ENCODE peak calls at places on chromosome 9, in six cellular contexts. A is GM23248, L is OCI-LY7, Y is GM12878, R is fibroblast of lung, P is mesendoderm. O is an unnamed sample.

GRCh38 chr9:36140086-36141084 is 3.9 kb downstream of the GLIPR2 start:
- DNase-seq in A (no peak), Y (no peak), P (no peak), L (no peak), R (no peak), O (no peak)

GRCh38 chr9:129620669-129621295 is at the start of gene C9orf50:
- DNase-seq in P (no peak), A (peak; percentile 59), L (no peak), R (no peak), Y (no peak), O (no peak)

GRCh38 chr9:98285446-98285845 is 30.0 kb upstream of the TBC1D2 start:
- DNase-seq in A (no peak), R (no peak), L (no peak), Y (no peak), P (no peak), O (no peak)

GRCh38 chr9:127612993-127613954 is 1.2 kb downstream of the STXBP1 start:
- DNase-seq in Y (no peak), R (peak; percentile 57), A (peak; percentile 87), P (peak; percentile 66), L (no peak), O (peak; percentile 74)

GRCh38 chr9:35656340-35656739 is 1.5 kb downstream of the RMRP start:
- DNase-seq in P (no peak), A (no peak), L (no peak), Y (no peak), R (no peak), O (no peak)

GRCh38 chr9:6055213-6055612 is 39.8 kb upstream of the RANBP6 start:
- DNase-seq in Y (peak; percentile 58), L (peak; percentile 77), A (peak; percentile 91), R (peak; percentile 92), P (peak; percentile 93), O (peak; percentile 81)

GRCh38 chr9:89022071-89022721 is 30.9 kb downstream of the S1PR3 start:
- DNase-seq in R (peak; percentile 59), P (peak; percentile 68), L (no peak), Y (no peak), A (peak; percentile 33), O (peak; percentile 95)

GRCh38 chr9:96045811-96046210 is 170.3 kb downstream of the ERCC6L2 start:
- DNase-seq in Y (no peak), R (no peak), L (no peak), A (no peak), P (no peak), O (no peak)

GRCh38 chr9:4530375-4530774 is 40.1 kb downstream of the SLC1A1 start:
- DNase-seq in P (no peak), Y (peak; percentile 57), A (peak; percentile 70), L (no peak), R (no peak), O (peak; percentile 95)

GRCh38 chr9:88258012-88258411 is 119.7 kb upstream of the SPATA31C2 start:
- DNase-seq in P (no peak), A (peak; percentile 66), L (no peak), Y (no peak), R (peak; percentile 66), O (no peak)

GRCh38 chr9:104494808-104495207 is 9.3 kb upstream of the OR13F1 start:
- DNase-seq in P (peak; percentile 42), L (peak; percentile 22), Y (no peak), A (peak; percentile 15), R (no peak), O (no peak)

GRCh38 chr9:114538241-114538640 is 33.0 kb upstream of the WHRN start:
- DNase-seq in Y (peak; percentile 7), P (peak; percentile 84), R (no peak), A (no peak), L (peak; percentile 84), O (peak; percentile 54)

GRCh38 chr9:89564257-89564878 is 40.4 kb upstream of the GADD45G start:
- DNase-seq in R (no peak), P (peak; percentile 88), L (peak; percentile 62), A (no peak), Y (no peak), O (no peak)

GRCh38 chr9:77433675-77434445 is 214.3 kb downstream of the GNA14 start:
- DNase-seq in P (peak; percentile 78), R (peak; percentile 80), A (peak; percentile 87), L (peak; percentile 42), Y (no peak), O (peak; percentile 51)

GRCh38 chr9:69760278-69760610 is 433 bp upstream of the PTAR1 start:
- DNase-seq in A (no peak), Y (no peak), P (no peak), L (no peak), R (no peak), O (no peak)

GRCh38 chr9:98056403-98057094 is at the start of gene NANS:
- DNase-seq in R (peak; percentile 88), A (peak; percentile 98), L (peak; percentile 94), P (peak; percentile 97), Y (no peak), O (peak; percentile 96)

GRCh38 chr9:18405240-18405639 is 68.7 kb upstream of the ADAMTSL1 start:
- DNase-seq in Y (no peak), R (no peak), A (peak; percentile 77), P (no peak), L (no peak), O (no peak)

GRCh38 chr9:34652608-34653007 is 623 bp downstream of the IL11RA start:
- DNase-seq in P (no peak), A (peak; percentile 45), R (no peak), L (no peak), Y (no peak), O (no peak)

DNA sequence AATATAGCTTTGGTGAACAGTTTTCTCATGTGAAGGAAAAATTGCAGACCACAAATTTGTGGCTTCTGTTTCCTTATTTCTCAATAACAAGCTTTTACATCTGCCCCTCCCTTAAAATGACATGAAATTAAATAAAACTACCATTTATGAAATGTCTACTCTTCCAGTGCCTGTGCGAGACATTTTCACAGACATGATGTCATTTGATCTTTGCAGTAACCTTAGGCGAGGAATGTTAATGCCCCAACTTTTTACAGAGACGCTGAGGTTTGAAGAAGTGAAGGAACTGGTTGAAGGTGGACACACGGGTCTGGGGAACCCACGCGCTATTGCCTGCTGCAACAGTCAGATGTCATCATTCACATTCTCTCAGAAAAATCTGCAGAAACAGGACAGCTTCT is 61.5 kb downstream of the OSTF1 start:
- DNase-seq in R (no peak), L (no peak), P (no peak), Y (no peak), A (no peak), O (no peak)
- H3K4me2 ChIP-seq in R (no peak overlapping the region), L (no peak overlapping the region), P (no peak overlapping the region), Y (no peak overlapping the region), A (no peak overlapping the region), O (no peak overlapping the region)

GRCh38 chr9:20032413-20033006 is 243.7 kb upstream of the SLC24A2 start:
- DNase-seq in R (no peak), A (no peak), Y (no peak), L (no peak), P (no peak), O (no peak)
- H3K27ac ChIP-seq in R (no peak overlapping the region), A (no peak overlapping the region), Y (no peak overlapping the region), L (no peak overlapping the region), P (no peak overlapping the region), O (no peak overlapping the region)

DNA sequence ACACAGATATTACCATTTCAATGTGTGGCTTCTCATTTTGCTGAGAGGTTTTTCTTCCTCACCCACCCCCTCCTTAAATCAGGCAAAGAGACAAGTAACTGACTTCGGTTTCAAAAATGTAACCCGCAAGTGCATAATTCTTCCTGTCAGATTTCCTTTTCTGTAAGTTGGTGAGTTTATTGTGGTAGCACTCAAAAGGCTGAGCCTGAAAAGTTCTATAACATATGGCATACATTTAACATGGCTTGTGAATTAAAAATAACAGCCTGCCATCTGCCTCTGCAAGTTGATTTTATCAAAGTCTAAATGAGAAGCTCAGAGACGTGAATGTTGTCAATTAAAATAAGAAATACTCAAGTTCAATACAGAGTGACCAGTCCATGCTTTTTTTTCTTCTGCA is 163.5 kb upstream of the RORB start:
- DNase-seq in R (no peak), A (no peak), P (no peak), L (no peak), Y (no peak), O (no peak)
- H3K4me2 ChIP-seq in R (no peak overlapping the region), A (no peak overlapping the region), P (no peak overlapping the region), L (no peak overlapping the region), Y (no peak overlapping the region), O (no peak overlapping the region)

GRCh38 chr9:131690950-131691573 is 48.8 kb downstream of the RAPGEF1 start:
- DNase-seq in A (no peak), P (no peak), L (no peak), R (no peak), Y (no peak), O (no peak)
- H3K27ac ChIP-seq in A (no peak overlapping the region), P (no peak overlapping the region), L (peak overlapping the region; percentile 37), R (no peak overlapping the region), Y (no peak overlapping the region), O (no peak overlapping the region)

GRCh38 chr9:22088372-22089063 is 79.4 kb upstream of the CDKN2B start:
- DNase-seq in L (no peak), Y (no peak), R (no peak), A (no peak), P (no peak), O (peak; percentile 47)

GRCh38 chr9:22079873-22080341 is 70.8 kb upstream of the CDKN2B start:
- DNase-seq in P (no peak), R (peak; percentile 73), A (peak; percentile 88), Y (peak; percentile 40), L (no peak), O (no peak)

DNA sequence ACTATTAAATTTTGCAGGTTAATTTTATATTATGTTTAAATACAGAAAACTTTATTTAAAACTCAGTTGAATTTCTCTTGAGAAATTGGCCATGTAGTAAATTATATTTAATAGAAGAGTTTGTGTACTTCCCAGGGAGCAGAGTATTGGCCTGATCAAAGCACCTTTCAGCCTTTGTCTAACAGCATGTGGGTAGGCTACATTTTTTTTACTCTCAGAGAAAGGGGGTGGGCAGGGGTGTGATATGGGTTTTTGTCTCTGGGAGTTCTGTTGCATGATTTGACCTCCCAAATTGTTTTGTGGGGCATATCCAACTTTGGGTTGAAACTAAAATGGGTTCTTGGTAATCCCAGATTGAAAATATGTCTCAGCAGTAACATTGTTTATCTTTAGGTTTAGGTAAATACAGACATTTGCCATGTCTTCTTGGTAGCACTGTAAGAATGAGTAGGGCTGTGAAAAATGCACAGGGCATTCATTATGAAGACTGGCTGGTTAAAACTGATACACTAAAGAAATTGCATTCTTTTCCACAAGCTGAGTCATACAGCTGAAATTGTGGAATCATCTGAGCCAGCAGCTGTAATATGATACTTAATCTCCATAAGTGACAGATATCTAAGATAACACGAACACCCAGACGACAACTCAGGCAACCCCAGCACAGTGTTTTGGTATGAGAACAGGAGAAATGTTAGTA is 75.4 kb upstream of the CDKN2B start:
- DNase-seq in A (peak; percentile 89), P (peak; percentile 70), Y (no peak), R (peak; percentile 93), L (no peak), O (peak; percentile 42)
- H3K4me2 ChIP-seq in A (peak overlapping the region; percentile 46), P (no peak overlapping the region), Y (no peak overlapping the region), R (no peak overlapping the region), L (no peak overlapping the region), O (peak overlapping the region; percentile 75)

DNA sequence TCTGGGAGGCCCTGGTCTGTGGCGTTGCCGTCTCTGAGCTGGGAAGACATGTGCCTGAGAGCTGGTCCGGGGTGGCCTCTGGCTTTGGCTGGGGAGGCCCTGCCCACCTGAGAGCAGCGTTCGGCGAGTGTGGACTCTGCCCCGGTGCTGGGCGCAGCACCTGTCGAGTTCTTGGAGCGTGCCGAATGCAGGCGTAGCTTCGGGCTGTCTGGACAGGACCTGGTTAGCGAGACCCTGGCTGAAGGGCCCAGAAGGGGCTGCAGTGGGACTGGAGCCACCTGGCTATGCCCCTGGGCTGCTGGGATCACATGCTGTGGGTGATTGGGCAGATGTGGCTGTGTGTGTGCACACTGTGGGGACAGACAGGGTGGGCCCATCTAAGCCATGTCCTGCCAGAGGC is 56.5 kb downstream of the RXRA start:
- DNase-seq in P (no peak), L (no peak), R (no peak), A (no peak), Y (no peak), O (no peak)
- H3K27ac ChIP-seq in P (no peak overlapping the region), L (no peak overlapping the region), R (no peak overlapping the region), A (no peak overlapping the region), Y (no peak overlapping the region), O (no peak overlapping the region)